ENCODE peak calls at places on chromosomes 5 and 9, in ten cellular contexts. S is cardiac muscle cell, K is left lung, M is fibroblast of pulmonary artery, B is uterus, N is foreskin fibroblast, E is spleen, Y is transverse colon, D is ovary, I is GM13976. G is an unnamed sample.

GRCh38 chr9:128078504-128079434 is 10.7 kb downstream of the SLC25A25 start:
- DNase-seq in M (peak), K (no peak), Y (peak), N (no peak), D (peak), I (no peak), E (no peak), B (no peak), S (peak), G (no peak)

GRCh38 chr9:17082343-17082742 is 52.5 kb upstream of the CNTLN start:
- DNase-seq in D (peak), S (peak), K (no peak), N (peak), E (no peak), B (peak), M (peak), Y (no peak), I (no peak), G (no peak)

GRCh38 chr5:104840284-104840683 is 1277.7 kb upstream of the NUDT12 start:
- DNase-seq in K (no peak), S (no peak), I (no peak), E (no peak), N (no peak), Y (no peak), D (no peak), B (no peak), M (no peak), G (no peak)

GRCh38 chr5:151184316-151185042 is 26.9 kb upstream of the ANXA6 start:
- DNase-seq in Y (no peak), I (no peak), S (peak), M (no peak), B (no peak), K (no peak), E (no peak), N (no peak), D (no peak), G (no peak)

GRCh38 chr9:6354072-6354686 is 26.0 kb downstream of the TPD52L3 start:
- DNase-seq in N (peak), E (no peak), S (peak), M (peak), I (peak), K (no peak), B (no peak), D (no peak), Y (no peak), G (peak)

GRCh38 chr9:33506626-33507370 is 17.3 kb upstream of the ANKRD18B start:
- DNase-seq in I (no peak), E (no peak), M (peak), Y (no peak), K (peak), S (peak), B (no peak), N (peak), D (no peak), G (peak)

GRCh38 chr5:65483474-65484346 is 2.0 kb upstream of the ADAMTS6 start:
- DNase-seq in M (peak), N (peak), E (no peak), B (no peak), K (no peak), Y (no peak), S (peak), I (peak), D (no peak), G (no peak)

GRCh38 chr5:119315516-119315949 is 40.3 kb upstream of the TNFAIP8 start:
- DNase-seq in E (peak), B (no peak), N (no peak), I (peak), M (peak), Y (no peak), K (no peak), S (peak), D (no peak), G (peak)

GRCh38 chr5:121596882-121597281 is 254.8 kb upstream of the FTMT start:
- DNase-seq in M (no peak), Y (peak), E (no peak), I (no peak), D (no peak), N (no peak), S (no peak), B (no peak), K (no peak), G (no peak)

GRCh38 chr5:136374003-136374402 is 8.7 kb upstream of the TRPC7 start:
- DNase-seq in N (peak), D (no peak), B (no peak), Y (no peak), M (peak), K (no peak), E (no peak), I (no peak), S (peak), G (no peak)

GRCh38 chr9:22342489-22343217 is 104.0 kb upstream of the DMRTA1 start:
- DNase-seq in S (peak), N (no peak), K (peak), D (no peak), E (no peak), Y (no peak), I (no peak), B (no peak), M (peak), G (no peak)

GRCh38 chr5:133534566-133534965 is 77.8 kb downstream of the FSTL4 start:
- DNase-seq in M (no peak), S (no peak), E (no peak), Y (no peak), D (no peak), N (no peak), B (no peak), I (no peak), K (no peak), G (no peak)

GRCh38 chr5:37873988-37874387 is 34.1 kb upstream of the GDNF start:
- DNase-seq in S (no peak), D (no peak), M (no peak), B (no peak), K (no peak), I (no peak), Y (no peak), N (no peak), E (no peak), G (no peak)

GRCh38 chr9:110744753-110745522 is 76.3 kb downstream of the MUSK start:
- DNase-seq in B (peak), K (no peak), E (no peak), Y (no peak), I (no peak), S (peak), M (peak), D (peak), N (peak), G (no peak)

GRCh38 chr5:20974423-20974822 is 986.4 kb upstream of the CDH18 start:
- DNase-seq in E (no peak), M (no peak), I (no peak), Y (no peak), N (no peak), S (no peak), D (no peak), K (no peak), B (no peak), G (no peak)

GRCh38 chr5:140340605-140341004 is 5.8 kb downstream of the HBEGF start:
- DNase-seq in D (no peak), N (no peak), Y (no peak), S (no peak), B (no peak), E (no peak), K (no peak), M (no peak), I (no peak), G (no peak)

GRCh38 chr9:33524431-33524947 is 438 bp downstream of the ANKRD18B start:
- DNase-seq in K (no peak), S (no peak), M (no peak), E (peak), Y (no peak), N (no peak), B (no peak), D (no peak), I (peak), G (no peak)

GRCh38 chr5:170920196-170920595 is 58.4 kb downstream of the RANBP17 start:
- DNase-seq in B (no peak), N (no peak), Y (no peak), E (no peak), I (no peak), K (no peak), M (no peak), D (no peak), S (no peak), G (no peak)

GRCh38 chr5:73890569-73890968 is 264.6 kb downstream of the ARHGEF28 start:
- DNase-seq in E (no peak), I (no peak), M (no peak), D (no peak), S (no peak), B (no peak), Y (no peak), K (no peak), N (no peak), G (no peak)

GRCh38 chr5:16546712-16547111 is 70.1 kb downstream of the RETREG1 start:
- DNase-seq in N (no peak), D (no peak), M (peak), Y (no peak), E (no peak), S (no peak), B (no peak), K (no peak), I (no peak), G (no peak)

GRCh38 chr5:57720656-57721055 is 238.0 kb upstream of the ACTBL2 start:
- DNase-seq in S (no peak), E (no peak), M (no peak), D (no peak), N (no peak), Y (no peak), K (no peak), I (no peak), B (no peak), G (no peak)

GRCh38 chr5:72633649-72634048 is 126.4 kb upstream of the ZNF366 start:
- DNase-seq in Y (no peak), K (no peak), E (no peak), B (peak), N (peak), S (peak), D (no peak), M (peak), I (no peak), G (no peak)

GRCh38 chr9:115035872-115036612 is 81.9 kb downstream of the TNC start:
- DNase-seq in S (peak), I (peak), K (no peak), N (peak), D (no peak), E (no peak), M (peak), Y (no peak), B (no peak), G (peak)

GRCh38 chr5:129698661-129699060 is 49.2 kb upstream of the MINAR2 start:
- DNase-seq in Y (no peak), S (no peak), K (no peak), M (no peak), B (no peak), N (no peak), I (no peak), D (no peak), E (no peak), G (no peak)

GRCh38 chr5:146945722-146946121 is 67.2 kb upstream of the PPP2R2B start:
- DNase-seq in B (no peak), E (no peak), N (no peak), Y (no peak), S (no peak), M (no peak), I (no peak), K (no peak), D (no peak), G (no peak)

GRCh38 chr9:136004712-136005111 is 43.5 kb upstream of the UBAC1 start:
- DNase-seq in M (no peak), Y (no peak), B (no peak), E (no peak), N (no peak), D (no peak), S (no peak), I (no peak), K (no peak), G (no peak)

GRCh38 chr5:157312492-157312891 is 46.6 kb downstream of the CYFIP2 start:
- DNase-seq in Y (peak), M (peak), I (peak), S (peak), E (no peak), K (no peak), D (no peak), B (no peak), N (peak), G (peak)

GRCh38 chr5:53243403-53243802 is 133.8 kb upstream of the MOCS2 start:
- DNase-seq in N (no peak), Y (no peak), S (no peak), B (no peak), K (no peak), M (no peak), D (no peak), E (no peak), I (no peak), G (no peak)
- TF ChIP-seq CTCF in N (no peak), Y (no peak), S (no peak), B (no peak), K (no peak), M (no peak), D (no peak), E (no peak), I (no peak), G (peak)

DNA sequence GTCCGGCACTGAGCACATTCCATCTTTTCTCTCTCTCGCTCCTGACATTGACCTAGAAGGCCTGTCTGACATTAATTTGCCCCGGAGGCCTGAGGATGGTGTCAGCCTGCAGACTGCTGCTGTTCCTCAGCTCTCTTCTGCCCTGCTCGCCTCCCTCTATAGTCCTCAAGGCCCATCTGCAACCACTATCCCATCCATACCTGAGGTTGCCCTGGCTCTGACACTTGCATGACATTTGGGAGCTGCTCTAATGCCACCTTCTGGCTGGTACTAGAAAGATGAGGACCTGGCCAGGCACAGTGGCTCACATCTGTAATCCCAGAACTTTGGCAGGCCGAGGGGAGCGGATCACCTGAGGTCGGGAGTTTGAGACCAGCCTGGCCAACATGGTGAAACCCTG is 38.6 kb upstream of the GGTA1 start:
- DNase-seq in M (no peak), N (no peak), S (no peak), I (no peak), Y (no peak), E (no peak), B (no peak), D (no peak), K (no peak), G (no peak)
- TF ChIP-seq CTCF in M (peak), N (no peak), S (no peak), I (no peak), Y (no peak), E (no peak), B (no peak), D (no peak), K (no peak), G (no peak)

DNA sequence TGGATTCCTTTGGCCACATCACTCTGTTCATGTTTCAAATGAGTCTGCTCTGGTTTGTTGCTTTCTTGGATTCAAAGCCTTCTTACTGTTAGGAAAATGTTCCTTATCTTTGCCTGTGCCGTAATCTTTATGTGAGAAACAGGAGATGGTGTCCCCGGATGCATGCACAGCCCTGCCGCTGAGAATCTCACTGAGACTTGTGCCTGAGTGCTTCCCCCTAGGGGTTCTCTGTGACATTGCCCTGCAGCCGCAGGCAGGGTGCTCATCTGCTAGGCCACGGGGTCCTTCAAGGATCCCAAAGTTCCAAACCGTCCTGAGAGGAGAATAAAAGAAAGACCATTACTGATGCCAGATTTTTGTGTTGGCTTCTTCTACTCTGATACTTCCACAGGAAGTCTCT is 81.4 kb upstream of the ANKRD55 start:
- DNase-seq in S (peak), I (peak), Y (no peak), D (no peak), B (no peak), N (no peak), E (no peak), M (peak), K (no peak), G (peak)
- TF ChIP-seq CTCF in S (peak), I (peak), Y (peak), D (no peak), B (no peak), N (peak), E (peak), M (peak), K (no peak), G (peak)

GRCh38 chr9:83596899-83597504 is 25.9 kb upstream of the IDNK start:
- DNase-seq in M (peak), B (no peak), N (no peak), Y (peak), I (peak), S (peak), D (peak), E (no peak), K (no peak), G (peak)
- TF ChIP-seq CTCF in M (peak), B (no peak), N (peak), Y (peak), I (peak), S (peak), D (no peak), E (peak), K (peak), G (peak)

GRCh38 chr9:71352837-71353236 is 231.4 kb upstream of the TRPM3 start:
- DNase-seq in M (no peak), Y (no peak), S (no peak), N (no peak), B (no peak), K (no peak), D (no peak), I (no peak), E (no peak), G (no peak)

GRCh38 chr9:71357346-71357745 is 235.9 kb upstream of the TRPM3 start:
- DNase-seq in I (no peak), K (no peak), E (no peak), S (no peak), N (no peak), M (no peak), B (no peak), Y (no peak), D (no peak), G (no peak)

GRCh38 chr9:71353723-71354122 is 232.3 kb upstream of the TRPM3 start:
- DNase-seq in S (no peak), K (no peak), D (no peak), N (no peak), Y (no peak), E (no peak), I (no peak), M (no peak), B (no peak), G (no peak)

GRCh38 chr9:71361357-71361756 is 239.9 kb upstream of the TRPM3 start:
- DNase-seq in S (no peak), B (no peak), I (no peak), K (no peak), N (no peak), Y (no peak), E (no peak), M (no peak), D (no peak), G (no peak)

GRCh38 chr9:71355884-71356283 is 234.5 kb upstream of the TRPM3 start:
- DNase-seq in M (no peak), E (no peak), K (no peak), I (no peak), N (no peak), D (no peak), B (no peak), S (no peak), Y (no peak), G (no peak)
- TF ChIP-seq CTCF in M (no peak), E (no peak), K (no peak), I (no peak), N (no peak), D (no peak), B (no peak), S (no peak), Y (no peak), G (no peak)

DNA sequence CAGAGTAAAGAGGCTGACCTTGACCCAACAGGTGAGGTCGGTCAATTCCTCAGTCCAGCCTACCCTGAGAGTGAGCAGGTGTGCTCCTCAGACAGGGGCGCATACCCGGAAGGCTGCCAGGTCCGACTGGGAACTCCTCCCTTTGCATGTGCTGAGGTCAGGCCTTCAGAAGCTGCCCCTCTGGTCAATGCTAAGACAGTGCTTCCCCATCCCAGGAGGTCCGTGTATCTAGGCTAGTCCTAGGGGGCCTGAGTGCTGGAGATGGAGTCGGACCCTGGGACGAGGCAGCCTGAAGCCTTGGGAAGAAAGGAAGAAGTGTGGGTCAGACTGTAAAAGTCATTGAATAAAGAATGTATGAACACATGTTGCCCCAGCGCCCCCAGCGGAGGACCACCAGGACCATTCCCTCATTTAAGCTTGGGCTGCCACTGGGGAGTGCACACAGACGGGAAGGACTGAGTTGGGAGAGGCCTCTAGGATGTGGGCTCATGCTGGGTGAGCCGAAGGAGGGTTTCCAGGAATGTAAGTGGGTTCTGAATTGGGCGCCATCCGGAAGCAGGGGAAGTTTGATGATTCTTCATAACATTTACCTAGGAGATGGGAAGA is 41.0 kb upstream of the GFPT2 start:
- DNase-seq in B (no peak), E (no peak), M (no peak), Y (no peak), D (no peak), N (no peak), K (no peak), S (no peak), I (peak), G (no peak)
- TF ChIP-seq CTCF in B (no peak), E (no peak), M (no peak), Y (no peak), D (no peak), N (no peak), K (no peak), S (no peak), I (no peak), G (no peak)

G was measured in activated CD8-positive, alpha-beta T cell treated with anti-CD3 and anti-CD28 coated beads for 36 hours.